ENCODE peak calls at places on chromosomes 7 and 10, in five cellular contexts. I is HCT116; R is neuronal stem cell; B is CD8-positive, alpha-beta memory T cell; T is AG04450. D is an unnamed sample.

GRCh38 chr7:32378991-32379390 is 111.2 kb downstream of the LSM5 start:
- DNase-seq in T (no peak), R (no peak), B (no peak), I (no peak), D (no peak)

GRCh38 chr10:43037942-43038782 is 38.7 kb upstream of the RET start:
- DNase-seq in R (no peak), B (no peak), T (no peak), I (no peak), D (no peak)

GRCh38 chr7:98488167-98488566 is 87.3 kb upstream of the BAIAP2L1 start:
- DNase-seq in I (no peak), B (no peak), R (no peak), T (no peak), D (no peak)

GRCh38 chr7:105810556-105810955 is 65.8 kb downstream of the ATXN7L1 start:
- DNase-seq in B (no peak), R (no peak), I (no peak), T (no peak), D (no peak)

GRCh38 chr7:71173955-71174354 is 42.0 kb downstream of the GALNT17 start:
- DNase-seq in T (no peak), R (no peak), I (no peak), B (no peak), D (peak)

GRCh38 chr7:67006966-67007365 is 10.3 kb downstream of the TYW1 start:
- DNase-seq in T (no peak), B (no peak), I (no peak), R (no peak), D (no peak)

GRCh38 chr10:60892571-60892970 is 51.4 kb downstream of the RHOBTB1 start:
- DNase-seq in I (no peak), R (no peak), T (no peak), B (no peak), D (no peak)

GRCh38 chr7:16905300-16906044 is 23.7 kb upstream of the AGR3 start:
- DNase-seq in I (no peak), T (peak), B (no peak), R (no peak), D (no peak)

GRCh38 chr10:96266118-96266770 is 5.1 kb downstream of the BLNK start:
- DNase-seq in T (no peak), B (no peak), I (no peak), R (no peak), D (no peak)

GRCh38 chr10:15202639-15203038 is 34.1 kb upstream of the NMT2 start:
- DNase-seq in T (no peak), I (no peak), R (no peak), B (no peak), D (no peak)

GRCh38 chr10:112360308-112361270 is 13.3 kb upstream of the ACSL5 start:
- DNase-seq in T (no peak), I (no peak), R (no peak), B (no peak), D (peak)

GRCh38 chr10:24331457-24331856 is 122.5 kb downstream of the KIAA1217 start:
- DNase-seq in R (no peak), B (no peak), I (no peak), T (no peak), D (peak)

GRCh38 chr10:78937800-78938694 is 130.7 kb upstream of the ZMIZ1 start:
- DNase-seq in T (no peak), I (no peak), R (no peak), B (peak), D (no peak)

GRCh38 chr7:44872787-44873186 is 12.5 kb downstream of the PURB start:
- DNase-seq in B (no peak), T (no peak), R (no peak), I (no peak), D (no peak)

GRCh38 chr7:159056722-159057121 is 87.9 kb downstream of the VIPR2 start:
- DNase-seq in I (no peak), T (no peak), R (no peak), B (no peak), D (no peak)

GRCh38 chr7:121244120-121244865 is 84.5 kb upstream of the WNT16 start:
- DNase-seq in T (no peak), B (no peak), I (no peak), R (no peak), D (no peak)

GRCh38 chr7:83514977-83515376 is 134.0 kb downstream of the SEMA3E start:
- DNase-seq in T (no peak), I (no peak), R (no peak), B (no peak), D (no peak)

GRCh38 chr7:6501586-6502564 is 49.4 kb downstream of the GRID2IP start:
- DNase-seq in I (no peak), B (no peak), R (no peak), T (no peak), D (no peak)

GRCh38 chr10:91335147-91335546 is 75.0 kb upstream of the HECTD2 start:
- DNase-seq in T (no peak), I (peak), B (no peak), R (no peak), D (no peak)

GRCh38 chr7:41104621-41105020 is 598.3 kb downstream of the INHBA start:
- DNase-seq in B (no peak), I (no peak), T (no peak), R (no peak), D (no peak)

GRCh38 chr7:48158404-48158803 is 12.9 kb upstream of the ABCA13 start:
- DNase-seq in I (no peak), T (no peak), B (no peak), R (no peak), D (no peak)

GRCh38 chr10:44982114-44982460 is 3.5 kb upstream of the DEPP1 start:
- DNase-seq in B (no peak), T (no peak), R (no peak), I (no peak), D (no peak)

GRCh38 chr7:106021211-106022067 is 58.4 kb downstream of the CDHR3 start:
- DNase-seq in R (no peak), B (no peak), I (no peak), T (no peak), D (no peak)

GRCh38 chr7:44460325-44460724 is 30.1 kb downstream of the NUDCD3 start:
- DNase-seq in T (no peak), B (peak), I (no peak), R (no peak), D (no peak)

GRCh38 chr7:21028186-21028989 is 241.7 kb upstream of the SP8 start:
- DNase-seq in T (no peak), B (no peak), R (peak), I (no peak), D (no peak)

GRCh38 chr7:21023841-21024502 is 237.3 kb upstream of the SP8 start:
- DNase-seq in B (no peak), I (no peak), R (no peak), T (no peak), D (no peak)

GRCh38 chr7:21030237-21030636 is 243.6 kb upstream of the SP8 start:
- DNase-seq in B (no peak), T (no peak), R (no peak), I (no peak), D (no peak)

DNA sequence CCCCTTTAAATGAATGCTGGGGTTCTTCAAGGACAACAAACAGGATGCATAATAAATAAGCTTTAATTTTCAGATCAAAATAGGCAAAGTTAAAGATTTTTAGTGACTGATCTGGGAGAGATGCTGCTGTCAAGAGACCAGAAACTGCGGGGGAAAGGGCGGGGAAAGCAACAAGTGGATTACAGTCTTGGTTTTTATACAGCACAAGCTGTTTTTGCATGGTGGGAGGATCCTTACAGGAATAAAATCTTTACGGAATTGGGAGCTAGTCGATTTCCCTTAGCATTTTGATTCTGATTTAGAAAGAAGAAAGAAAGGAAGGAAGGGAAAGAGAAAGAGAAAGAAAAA is 242.3 kb upstream of the SP8 start:
- DNase-seq in T (no peak), I (no peak), R (no peak), B (no peak), D (no peak)
- H3K27ac ChIP-seq in T (no peak), I (no peak), R (peak), B (no peak), D (no peak)

GRCh38 chr7:56218510-56218909 is 102.3 kb upstream of the NUPR2 start:
- DNase-seq in B (no peak), R (no peak), I (no peak), T (no peak), D (no peak)
- H3K27ac ChIP-seq in B (no peak), R (no peak), I (no peak), T (no peak), D (no peak)

GRCh38 chr10:128064615-128065580 is 61.3 kb downstream of the MKI67 start:
- DNase-seq in I (no peak), R (no peak), T (no peak), B (peak), D (no peak)
- H3K27ac ChIP-seq in I (no peak), R (no peak), T (no peak), B (peak), D (no peak)

DNA sequence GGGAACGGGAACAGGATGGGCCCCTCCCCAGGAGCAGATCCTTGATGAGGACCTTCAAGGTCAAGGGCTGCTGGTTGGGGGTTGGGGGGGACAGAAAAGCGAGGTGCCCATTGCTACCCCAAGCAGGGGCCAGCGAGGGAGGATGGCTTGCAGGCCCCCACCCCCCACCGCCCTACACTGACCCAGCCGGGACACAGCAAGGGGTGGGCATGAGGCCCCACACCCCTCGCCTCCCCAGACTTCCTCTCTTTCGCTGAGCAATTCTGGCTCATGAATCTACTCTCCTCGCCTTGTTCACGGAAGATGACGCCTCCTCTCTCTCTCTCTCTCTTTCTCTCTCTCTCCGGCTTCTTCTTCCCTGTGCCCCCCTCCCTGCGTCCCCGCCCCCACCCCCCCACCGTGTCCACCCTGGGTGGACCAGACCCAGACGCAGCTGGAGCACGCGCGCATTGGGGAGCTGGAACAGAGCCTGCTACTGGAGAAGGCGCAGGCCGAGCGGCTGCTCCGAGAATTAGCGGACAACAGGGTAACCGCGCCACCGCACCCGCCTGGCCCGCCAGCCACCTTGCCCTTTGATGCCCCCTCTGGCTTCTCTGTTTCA is 81.1 kb upstream of the GTF2IRD1 start:
- DNase-seq in R (no peak), I (no peak), T (no peak), B (no peak), D (no peak)
- H3K27ac ChIP-seq in R (no peak), I (no peak), T (no peak), B (no peak), D (no peak)

D was measured in prostate gland.